ENCODE peak calls at places on chromosomes 2 and 18, in ten cellular contexts. N is A549, C is stomach, R is ovary, D is HepG2, H is K562, V is suprapubic skin, G is GM12878, K is tibial nerve, O is transverse colon. Z is an unnamed sample.
A peak's percentile ranks its signal among the peaks of the same experiment; 100 is the strongest.

GRCh38 chr2:105042189-105042588 is 4.3 kb downstream of the MRPS9 start:
- DNase-seq in V (no peak), G (no peak), N (no peak), R (no peak), O (no peak), C (no peak), D (no peak), H (peak; percentile 12), K (no peak), Z (no peak)

GRCh38 chr2:113077921-113078320 is 10.2 kb downstream of the IL1F10 start:
- DNase-seq in H (no peak), K (no peak), D (no peak), N (peak; percentile 18), R (no peak), O (no peak), C (peak; percentile 38), G (no peak), V (no peak), Z (no peak)

GRCh38 chr2:191030521-191031154 is 16.7 kb upstream of the STAT1 start:
- DNase-seq in K (peak; percentile 47), H (peak; percentile 54), D (peak; percentile 52), C (no peak), G (no peak), R (no peak), V (no peak), O (no peak), N (peak; percentile 61), Z (no peak)

GRCh38 chr2:78757652-78758051 is 267.9 kb upstream of the REG3G start:
- DNase-seq in R (no peak), K (no peak), D (no peak), H (no peak), N (no peak), V (no peak), O (no peak), C (no peak), G (no peak), Z (no peak)

GRCh38 chr2:176562359-176563043 is 293.3 kb downstream of the MTX2 start:
- DNase-seq in G (no peak), C (no peak), O (no peak), H (no peak), V (no peak), R (no peak), N (peak; percentile 75), K (no peak), D (no peak), Z (no peak)

GRCh38 chr2:85905187-85905666 is 16.4 kb upstream of the ST3GAL5 start:
- DNase-seq in R (no peak), G (no peak), D (no peak), V (no peak), C (no peak), O (peak; percentile 20), H (no peak), K (no peak), N (no peak), Z (peak; percentile 84)

GRCh38 chr2:221124542-221125235 is 447.4 kb downstream of the EPHA4 start:
- DNase-seq in O (no peak), V (no peak), R (no peak), D (no peak), C (no peak), K (no peak), H (no peak), G (no peak), N (no peak), Z (no peak)

GRCh38 chr2:68662466-68662865 is 19.1 kb downstream of the PROKR1 start:
- DNase-seq in O (no peak), G (no peak), K (no peak), N (no peak), H (no peak), R (no peak), D (no peak), V (no peak), C (no peak), Z (no peak)

GRCh38 chr2:75162897-75163296 is 36.4 kb downstream of the TACR1 start:
- DNase-seq in N (no peak), D (no peak), K (peak; percentile 10), V (no peak), C (no peak), O (no peak), R (no peak), H (no peak), G (peak; percentile 15), Z (no peak)

GRCh38 chr18:57135705-57136104 is 11.2 kb upstream of the BOD1L2 start:
- DNase-seq in K (no peak), D (no peak), C (no peak), G (no peak), H (no peak), O (no peak), R (no peak), N (no peak), V (no peak), Z (no peak)

GRCh38 chr18:476368-476767 is 24.1 kb downstream of the COLEC12 start:
- DNase-seq in K (no peak), H (no peak), C (no peak), G (no peak), D (no peak), N (no peak), V (no peak), O (no peak), R (no peak), Z (no peak)

GRCh38 chr2:10333247-10333613 is 30.5 kb downstream of the HPCAL1 start:
- DNase-seq in G (no peak), H (peak; percentile 39), V (no peak), O (no peak), C (no peak), R (no peak), K (no peak), D (no peak), N (no peak), Z (no peak)

GRCh38 chr2:147630585-147630984 is 214.2 kb upstream of the ACVR2A start:
- DNase-seq in C (no peak), V (no peak), O (no peak), H (no peak), K (no peak), G (no peak), N (no peak), D (no peak), R (no peak), Z (no peak)

GRCh38 chr18:49920731-49921130 is 107.4 kb upstream of the ACAA2 start:
- DNase-seq in N (no peak), H (no peak), O (no peak), R (no peak), K (no peak), G (no peak), D (no peak), V (no peak), C (no peak), Z (no peak)

GRCh38 chr2:140718999-140719398 is 1411.8 kb downstream of the LRP1B start:
- DNase-seq in C (no peak), K (no peak), D (no peak), V (no peak), R (no peak), H (no peak), O (no peak), G (no peak), N (no peak), Z (no peak)

GRCh38 chr2:222057249-222058073 is 241.3 kb downstream of the PAX3 start:
- DNase-seq in G (no peak), O (no peak), R (no peak), C (no peak), V (no peak), N (no peak), D (no peak), K (no peak), H (peak; percentile 25), Z (no peak)

GRCh38 chr18:50115095-50115494 is 79.9 kb downstream of the MYO5B start:
- DNase-seq in D (peak; percentile 25), C (no peak), N (no peak), O (no peak), G (no peak), V (no peak), K (no peak), H (no peak), R (no peak), Z (no peak)

GRCh38 chr18:65527879-65528633 is 222.8 kb upstream of the CDH7 start:
- DNase-seq in O (no peak), N (no peak), K (no peak), G (no peak), V (no peak), H (no peak), C (no peak), R (no peak), D (no peak), Z (no peak)

GRCh38 chr2:47054036-47054555 is 101.0 kb downstream of the STPG4 start:
- DNase-seq in O (no peak), C (no peak), D (no peak), H (no peak), K (no peak), G (no peak), V (no peak), N (no peak), R (no peak), Z (no peak)

GRCh38 chr2:26590439-26590838 is 50.7 kb downstream of the CIB4 start:
- DNase-seq in N (no peak), C (no peak), D (no peak), K (no peak), O (no peak), H (no peak), R (no peak), V (no peak), G (no peak), Z (peak; percentile 26)
- TF ChIP-seq EP300 in N (no peak), C (no peak), D (no peak), K (no peak), O (no peak), H (no peak), R (no peak), V (no peak), G (no peak), Z (no peak)

GRCh38 chr2:62321890-62322289 is 126.0 kb downstream of the B3GNT2 start:
- DNase-seq in V (no peak), C (no peak), D (no peak), N (no peak), R (no peak), G (no peak), O (no peak), K (no peak), H (no peak), Z (no peak)
- TF ChIP-seq EP300 in V (no peak), C (no peak), D (no peak), N (no peak), R (no peak), G (no peak), O (no peak), K (no peak), H (no peak), Z (no peak)

GRCh38 chr2:109318150-109318948 is 189.3 kb downstream of the SH3RF3 start:
- DNase-seq in N (no peak), G (no peak), R (peak; percentile 83), H (no peak), D (peak; percentile 20), V (peak; percentile 90), O (peak; percentile 61), C (peak; percentile 50), K (peak; percentile 76), Z (peak; percentile 95)
- TF ChIP-seq EP300 in N (no peak), G (no peak), R (no peak), H (no peak), D (no peak), V (no peak), O (no peak), C (no peak), K (no peak), Z (peak; percentile 14)

DNA sequence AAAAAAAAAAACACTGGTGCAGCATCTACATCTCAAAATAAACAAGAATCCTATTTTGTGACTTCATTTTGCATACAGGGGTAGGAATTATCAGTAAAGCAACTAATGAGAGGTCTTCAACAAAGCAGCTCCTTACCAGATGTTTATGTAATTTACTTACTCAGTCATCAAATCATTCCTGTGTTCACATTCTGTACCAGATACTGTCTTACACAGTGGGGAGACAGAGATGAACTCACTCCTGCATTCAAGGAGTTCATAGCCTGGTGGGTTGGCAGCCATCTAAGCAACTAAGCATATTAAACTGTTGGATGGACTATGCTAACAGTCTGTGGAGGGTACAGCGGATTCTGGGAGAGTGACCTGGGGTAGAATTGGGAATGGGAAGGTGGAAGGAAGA is 169.0 kb downstream of the OSR1 start:
- DNase-seq in V (no peak), G (no peak), C (no peak), N (no peak), O (no peak), D (no peak), K (no peak), R (no peak), H (no peak), Z (no peak)
- TF ChIP-seq EP300 in V (no peak), G (no peak), C (no peak), N (no peak), O (no peak), D (no peak), K (no peak), R (no peak), H (no peak), Z (no peak)